ENCODE peak calls at places on chromosomes 1 and 21, in seven cellular contexts. O is brain microvascular endothelial cell, V is endodermal cell, J is mammary epithelial cell, B is RCC 7860, U is H54, W is heart right ventricle. S is an unnamed sample.

GRCh38 chr1:26998319-26999300 is 5.1 kb downstream of the TRNP1 start:
- DNase-seq in W (no peak), O (no peak), V (peak; percentile 70), J (peak; percentile 90), U (no peak), B (peak; percentile 53), S (no peak)

GRCh38 chr1:233828480-233828879 is 76.0 kb upstream of the SLC35F3 start:
- DNase-seq in B (no peak), J (no peak), V (no peak), U (no peak), O (no peak), W (no peak), S (no peak)

GRCh38 chr1:150152772-150153461 is 3.2 kb downstream of the PLEKHO1 start:
- DNase-seq in U (peak; percentile 61), O (peak; percentile 69), J (no peak), V (no peak), B (peak; percentile 37), W (no peak), S (no peak)

GRCh38 chr1:147641695-147642592 is 28.4 kb downstream of the ACP6 start:
- DNase-seq in V (peak; percentile 78), O (peak; percentile 41), J (peak; percentile 11), W (no peak), B (peak; percentile 21), U (peak; percentile 41), S (peak; percentile 66)

GRCh38 chr1:162042361-162042760 is 18.7 kb upstream of the OLFML2B start:
- DNase-seq in B (no peak), U (no peak), O (no peak), W (no peak), J (no peak), V (no peak), S (no peak)

GRCh38 chr1:109928591-109929111 is 18.0 kb downstream of the CSF1 start:
- DNase-seq in J (peak; percentile 56), B (peak; percentile 96), V (peak; percentile 48), O (peak; percentile 35), W (peak; percentile 77), U (no peak), S (no peak)

GRCh38 chr1:190852611-190853010 is 374.9 kb upstream of the BRINP3 start:
- DNase-seq in U (no peak), J (no peak), V (no peak), W (no peak), B (peak; percentile 56), O (no peak), S (no peak)

GRCh38 chr1:241485145-241485544 is 34.4 kb downstream of the FH start:
- DNase-seq in U (no peak), V (no peak), B (no peak), W (no peak), J (no peak), O (no peak), S (no peak)

GRCh38 chr1:6419803-6420593 is at the start of gene HES2:
- DNase-seq in B (no peak), U (peak; percentile 65), W (no peak), V (peak; percentile 87), J (peak; percentile 72), O (no peak), S (peak; percentile 84)

GRCh38 chr1:102566182-102566581 is 542.1 kb downstream of the COL11A1 start:
- DNase-seq in O (no peak), W (no peak), V (no peak), J (no peak), B (no peak), U (no peak), S (no peak)

GRCh38 chr1:32180186-32181060 is 948 bp downstream of the TXLNA start:
- DNase-seq in J (peak; percentile 31), U (peak; percentile 63), O (peak; percentile 29), V (peak; percentile 81), B (peak; percentile 28), W (peak; percentile 63), S (peak; percentile 62)

GRCh38 chr1:78157162-78157561 is 111.4 kb downstream of the GIPC2 start:
- DNase-seq in U (no peak), W (no peak), B (no peak), J (peak; percentile 20), O (peak; percentile 29), V (no peak), S (no peak)

GRCh38 chr1:92217721-92218120 is at the start of gene C1orf146:
- DNase-seq in B (no peak), U (no peak), W (no peak), V (no peak), O (no peak), J (no peak), S (no peak)

GRCh38 chr1:8077602-8078001 is 51.5 kb upstream of the ERRFI1 start:
- DNase-seq in B (peak; percentile 75), V (no peak), O (no peak), U (no peak), J (no peak), W (no peak), S (no peak)

GRCh38 chr1:26915204-26915842 is 1.5 kb upstream of the NR0B2 start:
- DNase-seq in B (no peak), U (no peak), V (no peak), J (no peak), O (no peak), W (peak; percentile 53), S (no peak)

GRCh38 chr1:18175530-18176377 is 68.2 kb downstream of the IGSF21 start:
- DNase-seq in V (peak; percentile 75), B (no peak), U (no peak), J (no peak), W (peak; percentile 47), O (no peak), S (no peak)

GRCh38 chr1:168636200-168636599 is 59.8 kb downstream of the XCL1 start:
- DNase-seq in B (no peak), V (no peak), W (no peak), J (peak; percentile 72), U (no peak), O (no peak), S (peak; percentile 4)

GRCh38 chr1:181222972-181223371 is 134.5 kb downstream of the IER5 start:
- DNase-seq in B (no peak), J (no peak), W (no peak), V (no peak), O (no peak), U (no peak), S (no peak)

GRCh38 chr1:154170547-154171221 is 15.8 kb upstream of the NUP210L start:
- DNase-seq in J (peak; percentile 36), O (no peak), B (no peak), V (no peak), U (no peak), W (no peak), S (no peak)

GRCh38 chr21:16571594-16571993 is 841.8 kb downstream of the USP25 start:
- DNase-seq in W (no peak), J (no peak), B (no peak), V (no peak), O (no peak), U (no peak), S (no peak)

GRCh38 chr1:84422909-84423308 is 24.6 kb downstream of the DNASE2B start:
- DNase-seq in W (no peak), V (no peak), U (no peak), B (no peak), J (peak; percentile 67), O (no peak), S (no peak)

GRCh38 chr1:193115629-193116227 is 6.1 kb upstream of the CDC73 start:
- DNase-seq in O (peak; percentile 98), B (peak; percentile 95), J (peak; percentile 96), V (no peak), W (no peak), U (peak; percentile 47), S (peak; percentile 13)

GRCh38 chr21:40616377-40616704 is 230.6 kb downstream of the DSCAM start:
- DNase-seq in O (no peak), U (no peak), B (no peak), W (no peak), J (no peak), V (no peak), S (no peak)